ENCODE peak calls at places on chromosome 3, in five cellular contexts. S is neuronal stem cell, Y is H1, D is H9, P is trophoblast cell. H is an unnamed sample.

GRCh38 chr3:181454451-181455027 is 257.2 kb upstream of the SOX2 start:
- DNase-seq in S (no peak), Y (no peak), D (no peak), P (no peak), H (no peak)

GRCh38 chr3:197154-197855 is 742 bp downstream of the CHL1 start:
- DNase-seq in S (peak), Y (peak), D (peak), P (no peak), H (no peak)

GRCh38 chr3:124033360-124034015 is 41.6 kb upstream of the ROPN1 start:
- DNase-seq in S (no peak), Y (peak), D (peak), P (peak), H (peak)

GRCh38 chr3:140931016-140931454 is 10.6 kb upstream of the SLC25A36 start:
- DNase-seq in S (no peak), Y (peak), D (peak), P (no peak), H (no peak)

GRCh38 chr3:15291589-15292541 is 40.5 kb downstream of the SH3BP5 start:
- DNase-seq in S (no peak), Y (no peak), D (no peak), P (no peak), H (peak)

GRCh38 chr3:57007513-57008415 is 52.7 kb upstream of the SPATA12 start:
- DNase-seq in S (no peak), Y (no peak), D (no peak), P (peak), H (peak)

GRCh38 chr3:69033470-69033869 is 18.7 kb downstream of the TMF1 start:
- DNase-seq in S (no peak), Y (no peak), D (no peak), P (peak), H (peak)

GRCh38 chr3:158107508-158108095 is 1.4 kb upstream of the SHOX2 start:
- DNase-seq in S (no peak), Y (no peak), D (no peak), P (no peak), H (peak)

GRCh38 chr3:12483364-12483763 is 916 bp upstream of the TSEN2 start:
- DNase-seq in S (no peak), Y (no peak), D (no peak), P (no peak), H (peak)

GRCh38 chr3:126390201-126390600 is 4.5 kb upstream of the CFAP100 start:
- DNase-seq in S (no peak), Y (no peak), D (no peak), P (peak), H (no peak)

GRCh38 chr3:126392246-126392645 is 2.5 kb upstream of the CFAP100 start:
- DNase-seq in S (no peak), Y (no peak), D (no peak), P (no peak), H (no peak)

GRCh38 chr3:126390751-126391150 is 4.0 kb upstream of the CFAP100 start:
- DNase-seq in S (no peak), Y (no peak), D (no peak), P (no peak), H (no peak)

GRCh38 chr3:126389792-126390142 is 4.9 kb upstream of the CFAP100 start:
- DNase-seq in S (no peak), Y (no peak), D (no peak), P (no peak), H (no peak)

GRCh38 chr3:126391631-126392030 is 3.1 kb upstream of the CFAP100 start:
- DNase-seq in S (no peak), Y (no peak), D (no peak), P (no peak), H (no peak)
- H2BK12ac ChIP-seq in S (no peak), Y (no peak), D (no peak), P (no peak), H (no peak)

DNA sequence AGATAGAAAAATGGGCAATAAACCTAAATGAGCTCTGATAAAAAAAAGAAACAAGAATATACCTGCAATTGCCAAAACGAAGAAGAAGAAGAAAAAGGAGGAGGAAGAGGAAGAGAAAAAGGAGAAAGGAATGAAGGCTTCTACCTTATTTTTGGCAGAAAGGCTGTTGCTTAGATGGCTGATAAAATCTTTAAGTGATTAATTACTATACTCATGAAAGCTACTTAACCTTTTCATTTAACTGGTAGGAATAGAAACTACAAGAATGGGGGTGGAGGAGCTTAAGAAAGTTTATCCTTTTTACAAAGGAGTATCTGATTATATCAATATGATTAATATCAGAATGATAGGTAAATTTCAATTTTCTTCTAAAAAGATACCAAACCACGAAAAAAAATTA is 75.2 kb downstream of the CLASP2 start:
- DNase-seq in S (no peak), Y (no peak), D (no peak), P (no peak), H (no peak)
- H3K4me2 ChIP-seq in S (no peak), Y (no peak), D (no peak), P (no peak), H (no peak)

GRCh38 chr3:156258301-156258700 is 137.9 kb downstream of the KCNAB1 start:
- DNase-seq in S (no peak), Y (no peak), D (no peak), P (no peak), H (no peak)
- H2BK12ac ChIP-seq in S (no peak), Y (no peak), D (no peak), P (no peak), H (no peak)

DNA sequence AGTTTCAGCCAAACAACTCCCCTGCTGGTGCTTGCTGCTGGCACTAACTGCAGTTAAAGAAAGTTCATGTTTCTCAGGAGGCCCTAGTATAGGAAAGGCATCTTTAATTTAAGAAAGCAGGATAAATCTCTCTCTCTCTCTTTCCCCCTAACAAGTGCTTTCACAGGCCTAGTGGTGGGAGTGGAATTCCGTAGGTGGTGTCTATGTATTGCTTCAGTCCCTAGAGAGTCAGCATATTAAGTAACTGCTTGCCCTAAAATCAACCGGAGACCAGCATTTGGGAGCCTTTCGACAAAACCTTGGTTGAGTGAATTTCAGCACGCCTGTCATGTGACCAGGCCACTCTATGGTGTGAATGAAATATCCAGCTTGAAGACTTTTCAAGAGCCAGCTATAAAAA is 169.2 kb upstream of the TGFBR2 start:
- DNase-seq in S (no peak), Y (no peak), D (no peak), P (peak), H (no peak)
- H3K4me2 ChIP-seq in S (no peak), Y (no peak), D (no peak), P (no peak), H (no peak)

DNA sequence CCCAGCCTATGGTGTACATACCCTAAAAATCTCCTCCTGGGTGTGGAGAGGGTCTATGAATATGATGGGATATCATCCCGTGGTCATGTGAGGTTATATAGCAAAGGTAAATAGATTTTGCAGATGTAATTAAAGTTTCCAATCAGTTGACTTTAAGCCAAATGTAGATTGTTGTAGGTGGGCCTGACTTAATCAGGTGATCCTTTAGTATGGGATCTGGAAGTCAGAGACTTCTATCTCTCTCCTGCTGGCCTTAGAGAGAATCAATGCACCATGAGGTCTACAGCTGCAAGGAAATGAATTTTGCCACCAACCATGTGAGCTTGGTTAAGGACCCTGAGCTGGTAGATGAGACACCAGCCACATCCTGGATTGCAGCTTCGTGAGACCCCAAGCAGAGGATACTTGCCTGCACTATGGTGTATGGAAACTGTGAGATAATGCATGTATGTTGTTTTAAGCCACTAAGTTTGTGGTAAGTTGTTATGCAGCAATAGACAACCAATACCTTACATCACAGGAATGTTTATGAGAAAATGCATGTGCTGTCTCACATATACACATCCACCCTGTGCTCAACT is 137.1 kb upstream of the SLC6A11 start:
- DNase-seq in S (no peak), Y (no peak), D (no peak), P (no peak), H (no peak)
- H2BK12ac ChIP-seq in S (no peak), Y (no peak), D (no peak), P (no peak), H (no peak)

H was measured in mesenchymal stem cell.